ENCODE peak calls at places on chromosomes 2 and 18, in four cellular contexts. U is activated naive CD4-positive, alpha-beta T cell treated with anti-CD3 and anti-CD28 coated beads for 36 hours; J is T-helper 2 cell; T is right lobe of liver. I is an unnamed sample.

GRCh38 chr2:39632871-39633270 is 32.8 kb upstream of the TMEM178A start:
- DNase-seq in J (no peak), U (no peak), T (no peak), I (no peak)

GRCh38 chr2:127560201-127560928 is 24.9 kb downstream of the MYO7B start:
- DNase-seq in U (no peak), J (no peak), T (no peak), I (no peak)

GRCh38 chr2:102144128-102144527 is 1.6 kb downstream of the IL1R1 start:
- DNase-seq in U (no peak), J (no peak), T (no peak), I (no peak)

GRCh38 chr2:113890253-113891235 is 655 bp downstream of the ACTR3 start:
- DNase-seq in J (peak; percentile 73), U (peak; percentile 87), T (peak; percentile 70), I (peak; percentile 40)

GRCh38 chr2:88601302-88601701 is 26.0 kb downstream of the EIF2AK3 start:
- DNase-seq in T (no peak), J (no peak), U (no peak), I (no peak)

GRCh38 chr2:23413641-23414040 is 28.7 kb downstream of the KLHL29 start:
- DNase-seq in U (no peak), J (no peak), T (no peak), I (no peak)

GRCh38 chr2:147989809-147990403 is 30.6 kb downstream of the ORC4 start:
- DNase-seq in U (peak; percentile 40), T (no peak), J (no peak), I (no peak)

GRCh38 chr18:62721837-62722795 is 6.8 kb downstream of the PHLPP1 start:
- DNase-seq in T (no peak), U (no peak), J (no peak), I (no peak)

GRCh38 chr2:175837046-175837445 is 165.0 kb downstream of the LNPK start:
- DNase-seq in T (no peak), J (no peak), U (no peak), I (no peak)

GRCh38 chr2:230666885-230667712 is 45.5 kb upstream of the CAB39 start:
- DNase-seq in J (no peak), U (peak; percentile 62), T (no peak), I (no peak)

GRCh38 chr2:230328155-230328458 is 1.1 kb downstream of the SP140L start:
- DNase-seq in U (no peak), T (no peak), J (no peak), I (no peak)

GRCh38 chr2:188294547-188294946 is 2.9 kb downstream of the GULP1 start:
- DNase-seq in J (no peak), U (no peak), T (no peak), I (no peak)

GRCh38 chr2:172281648-172282576 is 145.5 kb upstream of the ITGA6 start:
- DNase-seq in T (no peak), U (no peak), J (no peak), I (no peak)

GRCh38 chr2:100584811-100585210 is 22.0 kb downstream of the PDCL3 start:
- DNase-seq in T (no peak), J (no peak), U (no peak), I (no peak)

GRCh38 chr2:85584354-85584856 is at the start of gene VAMP5:
- DNase-seq in U (no peak), J (peak; percentile 33), T (peak; percentile 67), I (no peak)

GRCh38 chr2:95299961-95300360 is 2.8 kb downstream of the KCNIP3 start:
- DNase-seq in T (no peak), U (no peak), J (no peak), I (no peak)